ENCODE peak calls at places on chromosomes 1 and 21, in five cellular contexts. One of them, this sample, is unnamed.

GRCh38 chr1:151800830-151801229 is 4.4 kb downstream of the LINGO4 start:
- DNase-seq in nucleus accumbens: no peak
- DNase-seq in OCI-M1: no peak
- DNase-seq in erythroblast: no peak
- DNase-seq in stimulated activated CD8-positive, alpha-beta memory T cell treated with anti-CD3 and anti-CD28 coated beads, Interleukin-7, amount 100 ng/mL, for 24 hours: no peak
- DNase-seq in this sample: no peak

GRCh38 chr1:15618685-15619525 is 1.6 kb downstream of the DDI2 start:
- DNase-seq in nucleus accumbens: no peak
- DNase-seq in OCI-M1: peak
- DNase-seq in erythroblast: peak
- DNase-seq in stimulated activated CD8-positive, alpha-beta memory T cell treated with anti-CD3 and anti-CD28 coated beads, Interleukin-7, amount 100 ng/mL, for 24 hours: no peak
- DNase-seq in this sample: peak

GRCh38 chr1:11523746-11524464 is 45.0 kb downstream of the DISP3 start:
- DNase-seq in nucleus accumbens: no peak
- DNase-seq in OCI-M1: no peak
- DNase-seq in erythroblast: no peak
- DNase-seq in stimulated activated CD8-positive, alpha-beta memory T cell treated with anti-CD3 and anti-CD28 coated beads, Interleukin-7, amount 100 ng/mL, for 24 hours: no peak
- DNase-seq in this sample: no peak

GRCh38 chr21:35491920-35492678 is 443.0 kb upstream of the RUNX1 start:
- DNase-seq in nucleus accumbens: no peak
- DNase-seq in OCI-M1: no peak
- DNase-seq in erythroblast: no peak
- DNase-seq in stimulated activated CD8-positive, alpha-beta memory T cell treated with anti-CD3 and anti-CD28 coated beads, Interleukin-7, amount 100 ng/mL, for 24 hours: no peak
- DNase-seq in this sample: no peak

GRCh38 chr1:8378981-8379470 is 61.1 kb downstream of the SLC45A1 start:
- DNase-seq in nucleus accumbens: no peak
- DNase-seq in OCI-M1: no peak
- DNase-seq in erythroblast: no peak
- DNase-seq in stimulated activated CD8-positive, alpha-beta memory T cell treated with anti-CD3 and anti-CD28 coated beads, Interleukin-7, amount 100 ng/mL, for 24 hours: no peak
- DNase-seq in this sample: no peak

GRCh38 chr1:167821969-167822685 is 91.8 kb downstream of the ADCY10 start:
- DNase-seq in nucleus accumbens: no peak
- DNase-seq in OCI-M1: no peak
- DNase-seq in erythroblast: no peak
- DNase-seq in stimulated activated CD8-positive, alpha-beta memory T cell treated with anti-CD3 and anti-CD28 coated beads, Interleukin-7, amount 100 ng/mL, for 24 hours: no peak
- DNase-seq in this sample: no peak

GRCh38 chr1:83671586-83671985 is 327.3 kb downstream of the TTLL7 start:
- DNase-seq in nucleus accumbens: no peak
- DNase-seq in OCI-M1: no peak
- DNase-seq in erythroblast: no peak
- DNase-seq in stimulated activated CD8-positive, alpha-beta memory T cell treated with anti-CD3 and anti-CD28 coated beads, Interleukin-7, amount 100 ng/mL, for 24 hours: no peak
- DNase-seq in this sample: no peak

GRCh38 chr1:15066191-15066590 is 87.4 kb upstream of the TMEM51 start:
- DNase-seq in nucleus accumbens: no peak
- DNase-seq in OCI-M1: no peak
- DNase-seq in erythroblast: no peak
- DNase-seq in stimulated activated CD8-positive, alpha-beta memory T cell treated with anti-CD3 and anti-CD28 coated beads, Interleukin-7, amount 100 ng/mL, for 24 hours: no peak
- DNase-seq in this sample: no peak

GRCh38 chr1:18302788-18303413 is 177.8 kb upstream of the KLHDC7A start:
- DNase-seq in nucleus accumbens: no peak
- DNase-seq in OCI-M1: peak
- DNase-seq in erythroblast: peak
- DNase-seq in stimulated activated CD8-positive, alpha-beta memory T cell treated with anti-CD3 and anti-CD28 coated beads, Interleukin-7, amount 100 ng/mL, for 24 hours: no peak
- DNase-seq in this sample: no peak

GRCh38 chr21:46084709-46085108 is 13.2 kb upstream of the COL6A2 start:
- DNase-seq in nucleus accumbens: no peak
- DNase-seq in OCI-M1: no peak
- DNase-seq in erythroblast: no peak
- DNase-seq in stimulated activated CD8-positive, alpha-beta memory T cell treated with anti-CD3 and anti-CD28 coated beads, Interleukin-7, amount 100 ng/mL, for 24 hours: no peak
- DNase-seq in this sample: no peak

GRCh38 chr1:171718848-171719247 is 23.0 kb downstream of the VAMP4 start:
- DNase-seq in nucleus accumbens: no peak
- DNase-seq in OCI-M1: no peak
- DNase-seq in erythroblast: no peak
- DNase-seq in stimulated activated CD8-positive, alpha-beta memory T cell treated with anti-CD3 and anti-CD28 coated beads, Interleukin-7, amount 100 ng/mL, for 24 hours: no peak
- DNase-seq in this sample: no peak

GRCh38 chr1:29379438-29380073 is 143.2 kb downstream of the PTPRU start:
- DNase-seq in nucleus accumbens: no peak
- DNase-seq in OCI-M1: peak
- DNase-seq in erythroblast: peak
- DNase-seq in stimulated activated CD8-positive, alpha-beta memory T cell treated with anti-CD3 and anti-CD28 coated beads, Interleukin-7, amount 100 ng/mL, for 24 hours: no peak
- DNase-seq in this sample: peak

GRCh38 chr21:33654412-33654811 is 12.1 kb downstream of the ITSN1 start:
- DNase-seq in nucleus accumbens: no peak
- DNase-seq in OCI-M1: no peak
- DNase-seq in erythroblast: no peak
- DNase-seq in stimulated activated CD8-positive, alpha-beta memory T cell treated with anti-CD3 and anti-CD28 coated beads, Interleukin-7, amount 100 ng/mL, for 24 hours: no peak
- DNase-seq in this sample: no peak

GRCh38 chr1:156233421-156234127 is 8.4 kb upstream of the BGLAP start:
- DNase-seq in nucleus accumbens: no peak
- DNase-seq in OCI-M1: no peak
- DNase-seq in erythroblast: no peak
- DNase-seq in stimulated activated CD8-positive, alpha-beta memory T cell treated with anti-CD3 and anti-CD28 coated beads, Interleukin-7, amount 100 ng/mL, for 24 hours: no peak
- DNase-seq in this sample: no peak

GRCh38 chr1:47432071-47433036 is 5.5 kb upstream of the FOXD2 start:
- DNase-seq in nucleus accumbens: peak
- DNase-seq in OCI-M1: peak
- DNase-seq in erythroblast: peak
- DNase-seq in stimulated activated CD8-positive, alpha-beta memory T cell treated with anti-CD3 and anti-CD28 coated beads, Interleukin-7, amount 100 ng/mL, for 24 hours: peak
- DNase-seq in this sample: peak

GRCh38 chr1:39230261-39231190 is 26.0 kb downstream of the MACF1 start:
- DNase-seq in nucleus accumbens: no peak
- DNase-seq in OCI-M1: peak
- DNase-seq in erythroblast: no peak
- DNase-seq in stimulated activated CD8-positive, alpha-beta memory T cell treated with anti-CD3 and anti-CD28 coated beads, Interleukin-7, amount 100 ng/mL, for 24 hours: no peak
- DNase-seq in this sample: peak

GRCh38 chr1:147494998-147495580 is 46.2 kb upstream of the BCL9 start:
- DNase-seq in nucleus accumbens: peak
- DNase-seq in OCI-M1: peak
- DNase-seq in erythroblast: peak
- DNase-seq in stimulated activated CD8-positive, alpha-beta memory T cell treated with anti-CD3 and anti-CD28 coated beads, Interleukin-7, amount 100 ng/mL, for 24 hours: peak
- DNase-seq in this sample: peak

GRCh38 chr1:26053718-26054572 is 8.0 kb upstream of the SLC30A2 start:
- DNase-seq in nucleus accumbens: no peak
- DNase-seq in OCI-M1: no peak
- DNase-seq in erythroblast: no peak
- DNase-seq in stimulated activated CD8-positive, alpha-beta memory T cell treated with anti-CD3 and anti-CD28 coated beads, Interleukin-7, amount 100 ng/mL, for 24 hours: no peak
- DNase-seq in this sample: no peak

GRCh38 chr1:32151319-32151787 is 28.1 kb upstream of the TXLNA start:
- DNase-seq in nucleus accumbens: no peak
- DNase-seq in OCI-M1: no peak
- DNase-seq in erythroblast: no peak
- DNase-seq in stimulated activated CD8-positive, alpha-beta memory T cell treated with anti-CD3 and anti-CD28 coated beads, Interleukin-7, amount 100 ng/mL, for 24 hours: no peak
- DNase-seq in this sample: peak

GRCh38 chr21:43311303-43311817 is 115.6 kb downstream of the SIK1 start:
- DNase-seq in nucleus accumbens: no peak
- DNase-seq in OCI-M1: no peak
- DNase-seq in erythroblast: no peak
- DNase-seq in stimulated activated CD8-positive, alpha-beta memory T cell treated with anti-CD3 and anti-CD28 coated beads, Interleukin-7, amount 100 ng/mL, for 24 hours: no peak
- DNase-seq in this sample: no peak

GRCh38 chr1:184160942-184161698 is 109.6 kb downstream of the TSEN15 start:
- DNase-seq in nucleus accumbens: no peak
- DNase-seq in OCI-M1: peak
- DNase-seq in erythroblast: no peak
- DNase-seq in stimulated activated CD8-positive, alpha-beta memory T cell treated with anti-CD3 and anti-CD28 coated beads, Interleukin-7, amount 100 ng/mL, for 24 hours: no peak
- DNase-seq in this sample: no peak

GRCh38 chr1:39250460-39251240 is 46.2 kb downstream of the MACF1 start:
- DNase-seq in nucleus accumbens: no peak
- DNase-seq in OCI-M1: no peak
- DNase-seq in erythroblast: no peak
- DNase-seq in stimulated activated CD8-positive, alpha-beta memory T cell treated with anti-CD3 and anti-CD28 coated beads, Interleukin-7, amount 100 ng/mL, for 24 hours: no peak
- DNase-seq in this sample: no peak

GRCh38 chr1:8004803-8005573 is 21.1 kb downstream of the ERRFI1 start:
- DNase-seq in nucleus accumbens: no peak
- DNase-seq in OCI-M1: peak
- DNase-seq in erythroblast: peak
- DNase-seq in stimulated activated CD8-positive, alpha-beta memory T cell treated with anti-CD3 and anti-CD28 coated beads, Interleukin-7, amount 100 ng/mL, for 24 hours: no peak
- DNase-seq in this sample: peak

GRCh38 chr21:14318598-14318997 is 64.3 kb downstream of the HSPA13 start:
- DNase-seq in nucleus accumbens: no peak
- DNase-seq in OCI-M1: peak
- DNase-seq in erythroblast: no peak
- DNase-seq in stimulated activated CD8-positive, alpha-beta memory T cell treated with anti-CD3 and anti-CD28 coated beads, Interleukin-7, amount 100 ng/mL, for 24 hours: no peak
- DNase-seq in this sample: no peak

GRCh38 chr1:83516369-83516768 is 482.6 kb downstream of the TTLL7 start:
- DNase-seq in nucleus accumbens: no peak
- DNase-seq in OCI-M1: no peak
- DNase-seq in erythroblast: no peak
- DNase-seq in stimulated activated CD8-positive, alpha-beta memory T cell treated with anti-CD3 and anti-CD28 coated beads, Interleukin-7, amount 100 ng/mL, for 24 hours: no peak
- DNase-seq in this sample: no peak

GRCh38 chr1:221611930-221612777 is 129.7 kb downstream of the DUSP10 start:
- DNase-seq in nucleus accumbens: no peak
- DNase-seq in OCI-M1: peak
- DNase-seq in erythroblast: no peak
- DNase-seq in stimulated activated CD8-positive, alpha-beta memory T cell treated with anti-CD3 and anti-CD28 coated beads, Interleukin-7, amount 100 ng/mL, for 24 hours: no peak
- DNase-seq in this sample: peak

GRCh38 chr1:43805340-43805739 is 98.0 kb downstream of the ST3GAL3 start:
- DNase-seq in nucleus accumbens: no peak
- DNase-seq in OCI-M1: no peak
- DNase-seq in erythroblast: no peak
- DNase-seq in stimulated activated CD8-positive, alpha-beta memory T cell treated with anti-CD3 and anti-CD28 coated beads, Interleukin-7, amount 100 ng/mL, for 24 hours: no peak
- DNase-seq in this sample: no peak

GRCh38 chr1:185318431-185319151 is 1.5 kb upstream of the IVNS1ABP start:
- DNase-seq in nucleus accumbens: no peak
- DNase-seq in OCI-M1: peak
- DNase-seq in erythroblast: no peak
- DNase-seq in stimulated activated CD8-positive, alpha-beta memory T cell treated with anti-CD3 and anti-CD28 coated beads, Interleukin-7, amount 100 ng/mL, for 24 hours: no peak
- DNase-seq in this sample: peak

GRCh38 chr1:94022471-94023189 is 98.3 kb downstream of the ABCA4 start:
- DNase-seq in nucleus accumbens: no peak
- DNase-seq in OCI-M1: no peak
- DNase-seq in erythroblast: no peak
- DNase-seq in stimulated activated CD8-positive, alpha-beta memory T cell treated with anti-CD3 and anti-CD28 coated beads, Interleukin-7, amount 100 ng/mL, for 24 hours: no peak
- DNase-seq in this sample: no peak

GRCh38 chr21:45331521-45332257 is 44.0 kb upstream of the POFUT2 start:
- DNase-seq in nucleus accumbens: no peak
- DNase-seq in OCI-M1: no peak
- DNase-seq in erythroblast: no peak
- DNase-seq in stimulated activated CD8-positive, alpha-beta memory T cell treated with anti-CD3 and anti-CD28 coated beads, Interleukin-7, amount 100 ng/mL, for 24 hours: no peak
- DNase-seq in this sample: no peak

GRCh38 chr1:160137216-160137862 is 14.1 kb upstream of the ATP1A4 start:
- DNase-seq in nucleus accumbens: no peak
- DNase-seq in OCI-M1: no peak
- DNase-seq in erythroblast: no peak
- DNase-seq in stimulated activated CD8-positive, alpha-beta memory T cell treated with anti-CD3 and anti-CD28 coated beads, Interleukin-7, amount 100 ng/mL, for 24 hours: no peak
- DNase-seq in this sample: no peak

GRCh38 chr1:84742653-84743052 is 52.4 kb upstream of the SSX2IP start:
- DNase-seq in nucleus accumbens: no peak
- DNase-seq in OCI-M1: no peak
- DNase-seq in erythroblast: no peak
- DNase-seq in stimulated activated CD8-positive, alpha-beta memory T cell treated with anti-CD3 and anti-CD28 coated beads, Interleukin-7, amount 100 ng/mL, for 24 hours: no peak
- DNase-seq in this sample: no peak

GRCh38 chr21:43667191-43667904 is 8.0 kb downstream of the RRP1B start:
- DNase-seq in nucleus accumbens: no peak
- DNase-seq in OCI-M1: no peak
- DNase-seq in erythroblast: no peak
- DNase-seq in stimulated activated CD8-positive, alpha-beta memory T cell treated with anti-CD3 and anti-CD28 coated beads, Interleukin-7, amount 100 ng/mL, for 24 hours: no peak
- DNase-seq in this sample: no peak

GRCh38 chr1:198955085-198955484 is 316.2 kb downstream of the PTPRC start:
- DNase-seq in nucleus accumbens: no peak
- DNase-seq in OCI-M1: peak
- DNase-seq in erythroblast: no peak
- DNase-seq in stimulated activated CD8-positive, alpha-beta memory T cell treated with anti-CD3 and anti-CD28 coated beads, Interleukin-7, amount 100 ng/mL, for 24 hours: no peak
- DNase-seq in this sample: no peak